ENCODE peak calls at places on chromosomes 6 and 20, in four cellular contexts. D is HCT116, T is K562, L is Panc1. J is an unnamed sample.

GRCh38 chr6:33577106-33577535 is 3.0 kb downstream of the BAK1 start:
- DNase-seq in D (no peak), T (no peak), L (no peak), J (no peak)

GRCh38 chr20:56808119-56808725 is 179.1 kb downstream of the TFAP2C start:
- DNase-seq in D (no peak), T (no peak), L (no peak), J (no peak)

GRCh38 chr20:52105573-52106422 is 85.8 kb downstream of the ZFP64 start:
- DNase-seq in D (no peak), T (no peak), L (no peak), J (no peak)

GRCh38 chr6:157656437-157657005 is 166.5 kb upstream of the SNX9 start:
- DNase-seq in D (no peak), T (no peak), L (no peak), J (no peak)

GRCh38 chr6:3408665-3409064 is 48.2 kb downstream of the SLC22A23 start:
- DNase-seq in D (no peak), T (no peak), L (no peak), J (no peak)

GRCh38 chr6:88725111-88725711 is 238.2 kb downstream of the RNGTT start:
- DNase-seq in D (no peak), T (peak; percentile 19), L (no peak), J (peak; percentile 4)

GRCh38 chr6:71383891-71384489 is 95.4 kb downstream of the OGFRL1 start:
- DNase-seq in D (peak; percentile 22), T (peak; percentile 27), L (no peak), J (peak; percentile 15)

GRCh38 chr6:1553562-1554088 is 56.1 kb upstream of the FOXC1 start:
- DNase-seq in D (no peak), T (no peak), L (no peak), J (no peak)

GRCh38 chr20:51631011-51631950 is 88.8 kb upstream of the NFATC2 start:
- DNase-seq in D (peak; percentile 91), T (peak; percentile 30), L (peak; percentile 85), J (peak; percentile 28)

GRCh38 chr20:19495905-19496703 is 262.0 kb upstream of the RIN2 start:
- DNase-seq in D (no peak), T (no peak), L (no peak), J (no peak)

GRCh38 chr6:135221505-135221904 is 40.4 kb downstream of the MYB start:
- DNase-seq in D (no peak), T (no peak), L (no peak), J (no peak)

GRCh38 chr6:84762220-84762940 is 2.0 kb downstream of the TBX18 start:
- DNase-seq in D (no peak), T (peak; percentile 68), L (no peak), J (no peak)

GRCh38 chr6:115972679-115973078 is 88.0 kb downstream of the FRK start:
- DNase-seq in D (no peak), T (no peak), L (no peak), J (no peak)

GRCh38 chr6:9233226-9233625 is 797.9 kb upstream of the SLC35B3 start:
- DNase-seq in D (no peak), T (no peak), L (no peak), J (no peak)

GRCh38 chr20:53609501-53610445 is 16.1 kb upstream of the ZNF217 start:
- DNase-seq in D (no peak), T (peak; percentile 84), L (peak; percentile 97), J (no peak)

GRCh38 chr6:134235937-134236751 is 81.8 kb downstream of the SGK1 start:
- DNase-seq in D (no peak), T (peak; percentile 52), L (no peak), J (no peak)

GRCh38 chr20:59027746-59028320 is 4.3 kb downstream of the ATP5F1E start:
- DNase-seq in D (no peak), T (no peak), L (no peak), J (no peak)

GRCh38 chr20:62022575-62023139 is 43.0 kb downstream of the TAF4 start:
- DNase-seq in D (no peak), T (no peak), L (no peak), J (no peak)

GRCh38 chr6:21740719-21741118 is 147.2 kb downstream of the SOX4 start:
- DNase-seq in D (no peak), T (no peak), L (no peak), J (no peak)

GRCh38 chr6:14337157-14337556 is 219.6 kb downstream of the CD83 start:
- DNase-seq in D (no peak), T (no peak), L (no peak), J (no peak)

GRCh38 chr6:135250234-135250633 is 69.1 kb downstream of the MYB start:
- DNase-seq in D (no peak), T (no peak), L (no peak), J (no peak)

GRCh38 chr6:152846825-152847224 is 96.2 kb downstream of the VIP start:
- DNase-seq in D (no peak), T (peak; percentile 30), L (no peak), J (peak; percentile 37)

GRCh38 chr6:73954843-73955242 is 258.8 kb downstream of the CD109 start:
- DNase-seq in D (no peak), T (no peak), L (no peak), J (no peak)

GRCh38 chr6:31821301-31822037 is 6.1 kb upstream of the HSPA1B start:
- DNase-seq in D (no peak), T (peak; percentile 92), L (no peak), J (no peak)

GRCh38 chr6:31826793-31827285 is 699 bp upstream of the HSPA1B start:
- DNase-seq in D (no peak), T (peak; percentile 91), L (no peak), J (no peak)

GRCh38 chr6:31825553-31825952 is 2.0 kb upstream of the HSPA1B start:
- DNase-seq in D (no peak), T (no peak), L (no peak), J (no peak)

GRCh38 chr6:31820051-31820389 is 4.7 kb downstream of the HSPA1A start:
- DNase-seq in D (no peak), T (peak; percentile 49), L (no peak), J (peak; percentile 76)

DNA sequence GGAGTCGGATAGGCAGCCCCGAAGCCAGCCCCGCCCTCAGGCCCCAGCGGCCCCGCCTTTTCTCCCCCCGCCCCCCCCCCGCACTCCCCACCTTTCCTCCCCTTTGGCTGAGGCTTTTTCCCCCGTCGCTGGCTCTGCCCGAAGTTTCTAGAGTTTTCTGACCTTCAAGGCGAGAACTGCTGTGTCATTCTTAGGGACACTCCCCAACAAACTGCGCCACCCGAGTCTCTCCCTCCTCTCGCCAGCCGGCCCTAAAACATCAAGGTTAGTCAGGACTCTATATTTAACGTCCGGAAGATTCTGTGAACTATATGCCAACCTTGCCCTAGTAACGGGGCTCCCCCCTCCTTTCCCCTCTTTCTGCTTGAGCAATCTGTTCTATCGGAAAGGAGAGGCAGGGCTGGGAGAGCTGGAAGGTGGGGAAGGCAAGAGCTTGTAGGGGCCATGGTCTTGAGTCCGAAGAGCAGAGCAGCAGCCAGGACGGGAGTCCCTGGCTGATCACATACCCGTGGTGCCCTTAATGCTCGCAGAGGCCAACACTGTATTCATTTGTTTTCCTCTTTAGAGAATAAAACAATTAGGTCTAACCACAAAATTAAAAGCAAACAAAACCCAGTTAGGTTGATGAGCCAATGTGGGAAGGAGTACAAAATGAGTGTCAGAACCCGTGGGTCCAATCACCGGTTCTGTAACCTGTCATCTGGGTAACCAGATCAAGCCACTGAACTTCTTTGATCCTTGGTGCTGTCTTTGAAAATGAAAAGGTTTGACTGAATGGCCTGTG is 5.3 kb upstream of the HSPA1B start:
- DNase-seq in D (no peak), T (peak; percentile 100), L (no peak), J (peak; percentile 67)
- TF ChIP-seq REST in D (no peak), T (peak; percentile 62), L (no peak), J (peak; percentile 49)

GRCh38 chr6:11168091-11168635 is 56.6 kb upstream of the ERVFRD-1 start:
- DNase-seq in D (no peak), T (no peak), L (no peak), J (no peak)

GRCh38 chr6:11162262-11162661 is 50.7 kb upstream of the ERVFRD-1 start:
- DNase-seq in D (no peak), T (no peak), L (no peak), J (no peak)

GRCh38 chr6:11166948-11167347 is 55.4 kb upstream of the ERVFRD-1 start:
- DNase-seq in D (no peak), T (no peak), L (no peak), J (no peak)

GRCh38 chr6:11163932-11164331 is 52.4 kb upstream of the ERVFRD-1 start:
- DNase-seq in D (no peak), T (no peak), L (no peak), J (peak; percentile 36)

DNA sequence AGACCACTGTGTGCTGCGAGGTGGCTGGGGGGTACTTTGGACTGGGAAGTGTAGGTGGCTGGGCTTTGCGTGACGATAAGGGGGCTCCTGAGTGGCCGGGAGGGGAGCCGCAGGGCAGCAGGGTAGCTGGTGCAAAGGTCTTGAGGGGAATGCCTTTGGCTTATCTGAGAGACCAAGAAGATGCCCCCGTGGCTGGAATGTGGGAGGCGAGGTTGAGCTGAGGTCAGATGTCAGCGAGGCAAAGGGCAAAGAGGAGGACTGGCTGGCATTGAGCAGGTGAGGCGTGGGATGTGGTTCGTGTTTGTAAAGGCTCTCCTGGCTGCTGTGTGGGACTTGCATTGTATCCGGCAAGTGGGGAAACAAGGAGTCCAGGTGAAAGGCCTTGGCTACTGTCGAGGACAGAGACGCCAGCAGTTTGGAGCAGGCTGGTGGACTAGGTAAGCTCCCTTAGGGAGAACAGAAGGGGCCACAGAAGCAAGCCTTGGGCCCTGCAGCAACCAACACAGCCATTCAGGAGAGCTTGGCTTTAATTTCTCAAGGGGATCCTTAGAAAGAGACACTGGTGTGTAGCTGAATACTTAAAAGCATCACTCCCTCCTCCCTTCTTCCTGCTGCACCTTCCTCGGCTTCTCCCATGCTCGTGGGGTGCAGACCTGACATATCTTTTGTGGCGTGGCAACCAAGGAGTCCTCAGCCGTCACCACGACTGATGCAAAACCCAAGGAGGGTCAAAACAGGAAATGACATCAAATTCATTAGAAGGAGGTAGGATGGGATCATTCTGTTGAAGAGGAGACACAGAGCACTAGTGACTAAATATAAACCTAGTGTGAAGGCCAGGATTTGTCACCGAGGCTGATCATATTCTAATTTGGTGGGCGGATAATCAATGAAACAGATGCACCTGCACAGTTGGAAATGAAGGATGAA is 53.5 kb upstream of the ERVFRD-1 start:
- DNase-seq in D (no peak), T (no peak), L (no peak), J (peak; percentile 54)
- TF ChIP-seq TCF7L2 in D (no peak), T (no peak), L (no peak), J (no peak)

GRCh38 chr20:32847964-32848363 is 10.8 kb upstream of the EFCAB8 start:
- DNase-seq in D (no peak), T (no peak), L (no peak), J (no peak)

GRCh38 chr20:32846852-32847251 is 11.9 kb upstream of the EFCAB8 start:
- DNase-seq in D (no peak), T (no peak), L (no peak), J (no peak)

GRCh38 chr20:32845786-32846185 is 12.9 kb upstream of the EFCAB8 start:
- DNase-seq in D (no peak), T (no peak), L (no peak), J (peak; percentile 66)

GRCh38 chr20:32849577-32849976 is 9.1 kb upstream of the EFCAB8 start:
- DNase-seq in D (no peak), T (no peak), L (no peak), J (no peak)

GRCh38 chr20:32848846-32849245 is 9.9 kb upstream of the EFCAB8 start:
- DNase-seq in D (no peak), T (no peak), L (no peak), J (no peak)
- TF ChIP-seq REST in D (no peak), T (no peak), L (no peak), J (no peak)

DNA sequence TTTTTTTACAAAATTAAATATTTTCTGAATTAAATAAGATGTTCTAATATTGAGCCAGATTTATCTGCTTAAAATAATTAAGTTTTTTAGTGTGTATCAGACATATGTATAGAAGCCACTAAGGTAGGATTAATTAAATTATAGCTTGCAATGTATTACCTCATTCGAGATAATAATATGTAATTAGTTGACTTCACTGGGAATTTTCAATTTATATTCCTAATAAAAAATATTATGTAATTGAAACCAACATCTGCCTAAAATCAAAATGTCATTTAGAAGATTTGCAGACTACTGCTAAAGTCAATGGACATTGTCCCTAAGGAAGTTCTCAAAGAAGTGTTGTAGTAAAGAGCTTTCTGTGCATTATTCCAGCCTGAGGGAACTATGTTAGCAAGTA is 254.7 kb downstream of the EYS start:
- DNase-seq in D (no peak), T (no peak), L (no peak), J (no peak)
- TF ChIP-seq TCF7L2 in D (no peak), T (no peak), L (no peak), J (no peak)

J was measured in HepG2.